ENCODE peak calls at places on chromosomes 6 and 20, in ten cellular contexts. N is IMR-90; K is Panc1; I is GM23338; J is fibroblast of lung; U is body of pancreas; B is sigmoid colon; Q is naive thymus-derived CD4-positive, alpha-beta T cell; L is HCT116; F is pancreas. D is an unnamed sample. For H3K4me1, the result is how much of the 10 kb centered on the place peaks cover.

GRCh38 chr6:88360203-88360797 is 194.2 kb upstream of the CNR1 start:
- DNase-seq in N (no peak), K (no peak), I (no peak), J (peak), U (no peak), B (no peak), Q (no peak), L (no peak), F (no peak), D (no peak)

GRCh38 chr6:167103041-167103816 is 19.7 kb upstream of the CCR6 start:
- DNase-seq in N (no peak), K (no peak), I (no peak), J (no peak), U (no peak), B (no peak), Q (no peak), L (no peak), F (no peak), D (no peak)

GRCh38 chr20:24782221-24782620 is 166.8 kb upstream of the CST7 start:
- DNase-seq in N (no peak), K (no peak), I (no peak), J (no peak), U (peak), B (peak), Q (no peak), L (no peak), F (no peak), D (no peak)

GRCh38 chr6:137975058-137975940 is 108.2 kb downstream of the TNFAIP3 start:
- DNase-seq in N (peak), K (no peak), I (peak), J (peak), U (no peak), B (no peak), Q (peak), L (peak), F (no peak), D (peak)

GRCh38 chr6:112203577-112204349 is 50.6 kb downstream of the LAMA4 start:
- DNase-seq in N (peak), K (peak), I (no peak), J (peak), U (no peak), B (no peak), Q (no peak), L (peak), F (no peak), D (no peak)

GRCh38 chr6:43669050-43669921 is 18.3 kb downstream of the MRPS18A start:
- DNase-seq in N (peak), K (no peak), I (peak), J (peak), U (no peak), B (peak), Q (no peak), L (no peak), F (no peak), D (no peak)

GRCh38 chr20:61744691-61745396 is 320.8 kb downstream of the TAF4 start:
- DNase-seq in N (peak), K (no peak), I (no peak), J (peak), U (no peak), B (no peak), Q (no peak), L (no peak), F (no peak), D (no peak)

GRCh38 chr6:142960098-142960497 is 15.1 kb upstream of the HIVEP2 start:
- DNase-seq in N (peak), K (no peak), I (no peak), J (no peak), U (no peak), B (no peak), Q (no peak), L (no peak), F (no peak), D (no peak)

GRCh38 chr6:43396408-43397149 is 27.1 kb upstream of the ZNF318 start:
- DNase-seq in N (no peak), K (no peak), I (peak), J (no peak), U (no peak), B (no peak), Q (no peak), L (no peak), F (no peak), D (no peak)

GRCh38 chr6:20877008-20877937 is 343.0 kb downstream of the CDKAL1 start:
- DNase-seq in N (peak), K (peak), I (no peak), J (peak), U (peak), B (peak), Q (no peak), L (peak), F (peak), D (no peak)

DNA sequence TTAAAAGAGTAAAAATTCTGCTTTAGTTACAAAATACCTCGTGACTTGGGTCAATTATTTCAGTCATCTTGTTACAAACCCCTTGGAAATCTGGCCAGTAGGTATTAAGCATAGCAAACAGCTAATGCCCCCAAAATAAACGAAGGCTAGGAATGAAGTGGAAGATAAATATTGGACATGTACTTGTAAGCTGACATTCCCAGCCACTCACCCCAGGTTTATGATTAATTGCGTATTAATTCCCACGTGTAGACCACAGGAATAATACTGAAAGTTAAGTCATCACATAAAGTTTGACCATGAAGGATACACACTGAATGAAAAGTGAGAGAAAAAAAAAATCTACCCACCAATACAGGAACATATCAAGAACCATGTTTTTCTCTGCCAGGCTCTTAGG is 936.5 kb upstream of the ADGRB3 start:
- DNase-seq in N (no peak), K (no peak), I (no peak), J (no peak), U (no peak), B (no peak), Q (no peak), L (no peak), F (no peak), D (no peak)
- H3K4me3 ChIP-seq in N (no peak), K (no peak), I (no peak), J (no peak), U (no peak), B (no peak), Q (no peak), L (no peak), F (no peak), D (no peak)

DNA sequence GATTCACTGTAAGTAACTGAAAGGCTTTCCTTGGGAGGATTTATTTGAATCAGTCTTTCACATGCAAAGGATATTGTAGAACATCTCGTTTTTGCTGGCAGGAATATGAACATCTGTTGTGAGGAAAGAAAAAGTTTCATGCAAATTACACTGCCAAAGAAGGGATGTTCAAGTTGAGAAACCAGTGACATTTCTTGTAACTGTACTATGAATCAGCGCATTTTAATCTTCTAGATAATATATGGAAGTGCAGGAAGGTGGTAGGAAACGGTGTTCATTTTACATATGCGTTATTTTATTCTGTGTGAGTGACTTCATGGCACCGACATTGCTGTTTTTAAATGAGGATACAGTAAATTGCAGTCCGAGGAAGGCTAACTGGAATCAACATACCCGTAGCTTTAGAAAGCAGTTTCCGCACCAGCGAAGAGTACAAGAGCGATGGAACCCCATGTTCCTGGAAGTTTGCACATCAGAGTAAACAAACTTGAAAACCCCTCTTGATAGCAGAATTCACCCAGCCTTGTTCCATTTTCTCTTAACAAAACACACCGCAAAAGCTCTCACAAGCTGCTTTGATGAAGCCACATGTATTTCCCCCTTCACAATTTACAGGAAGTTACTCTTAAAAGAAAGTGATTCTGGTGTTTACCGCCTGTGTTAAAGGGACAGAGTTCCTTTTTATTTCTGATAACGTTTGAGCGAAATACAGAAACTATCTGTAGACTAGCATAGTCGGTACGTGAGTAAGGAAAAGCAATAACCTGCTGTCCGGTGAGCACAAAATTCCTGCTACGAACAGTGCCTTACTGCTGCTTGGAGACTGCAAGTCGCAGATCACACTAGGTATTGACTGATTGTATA is 11.5 kb downstream of the PRDM1 start:
- DNase-seq in N (peak), K (no peak), I (no peak), J (peak), U (no peak), B (no peak), Q (peak), L (no peak), F (no peak), D (peak)
- H3K27ac ChIP-seq in N (peak), K (peak), I (no peak), J (peak), U (peak), B (peak), Q (peak), L (peak), F (no peak), D (peak)

DNA sequence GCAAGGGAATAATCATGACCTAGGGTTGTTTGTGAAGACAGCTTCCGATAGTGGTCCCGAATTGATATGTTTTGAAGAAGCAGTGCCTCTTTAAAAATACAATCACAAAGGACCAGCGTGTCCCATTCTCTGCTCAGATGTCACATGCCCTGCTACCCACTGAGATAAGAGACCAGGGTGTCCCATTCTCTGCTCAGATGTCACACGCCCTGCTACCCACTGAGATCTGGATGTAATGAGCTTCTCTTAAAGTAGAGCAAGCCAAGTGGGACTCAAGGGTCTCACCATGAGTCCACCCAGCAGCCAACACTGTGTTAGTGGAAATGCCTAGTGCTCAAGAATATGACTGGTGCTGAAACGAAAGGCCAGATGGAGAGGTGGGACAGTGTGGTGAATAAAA is 22.2 kb downstream of the RIN2 start:
- DNase-seq in N (no peak), K (no peak), I (no peak), J (no peak), U (no peak), B (peak), Q (no peak), L (no peak), F (no peak), D (no peak)
- H3K4me1 ChIP-seq in N (under half), K (under half), I (under half), J (under half), U (under half), B (under half), Q (under half), L (under half), F (under half), D (under half)

DNA sequence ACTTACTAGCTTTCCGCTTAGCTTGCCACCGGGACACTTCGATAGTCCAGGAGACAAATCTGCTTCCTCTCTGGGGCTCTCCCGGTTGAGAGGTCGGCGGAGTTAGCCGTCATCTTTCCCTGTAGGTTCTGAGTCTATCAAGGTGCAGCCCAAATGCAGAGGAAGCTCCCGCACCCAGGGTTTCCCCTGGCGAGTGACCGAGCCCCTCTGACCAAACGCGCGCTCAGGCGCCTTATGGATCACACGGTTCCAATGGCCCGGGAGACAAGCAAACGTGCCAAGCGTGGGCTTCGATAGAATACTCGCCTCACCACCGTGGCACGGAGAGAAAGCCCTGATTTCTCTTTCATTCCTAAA is 15.8 kb upstream of the FOXC1 start:
- DNase-seq in N (no peak), K (no peak), I (no peak), J (no peak), U (peak), B (no peak), Q (no peak), L (no peak), F (no peak), D (no peak)
- H3K4me3 ChIP-seq in N (no peak), K (peak), I (no peak), J (no peak), U (no peak), B (no peak), Q (no peak), L (no peak), F (no peak), D (no peak)

GRCh38 chr20:10985536-10985935 is 311.7 kb upstream of the JAG1 start:
- DNase-seq in N (peak), K (no peak), I (no peak), J (peak), U (no peak), B (no peak), Q (no peak), L (no peak), F (no peak), D (no peak)
- H3K27ac ChIP-seq in N (no peak), K (no peak), I (no peak), J (no peak), U (peak), B (peak), Q (no peak), L (no peak), F (no peak), D (no peak)

GRCh38 chr20:49983123-49983847 is 505 bp downstream of the SNAI1 start:
- DNase-seq in N (no peak), K (no peak), I (no peak), J (no peak), U (no peak), B (no peak), Q (no peak), L (no peak), F (no peak), D (no peak)
- H3K4me1 ChIP-seq in N (under half), K (half or more), I (half or more), J (under half), U (under half), B (under half), Q (under half), L (half or more), F (under half), D (under half)

GRCh38 chr20:37903317-37904007 is 535 bp downstream of the VSTM2L start:
- DNase-seq in N (no peak), K (no peak), I (peak), J (no peak), U (no peak), B (no peak), Q (no peak), L (no peak), F (no peak), D (no peak)
- H3K4me3 ChIP-seq in N (peak), K (peak), I (peak), J (no peak), U (no peak), B (peak), Q (no peak), L (no peak), F (no peak), D (no peak)